ENCODE peak calls at places on chromosomes 13 and 19, in ten cellular contexts. Z is amygdala, X is lung, R is amniotic stem cell, D is GM23248, S is thyroid gland, P is tibial nerve, G is endothelial cell, W is osteocyte, N is HS-5. B is an unnamed sample.

GRCh38 chr13:23867027-23867491 is 22.1 kb downstream of the MIPEP start:
- DNase-seq in Z (no peak), X (no peak), R (no peak), D (peak; percentile 78), S (peak; percentile 54), P (no peak), G (no peak), W (no peak), N (no peak), B (no peak)

GRCh38 chr13:42066542-42066941 is 18.1 kb downstream of the DGKH start:
- DNase-seq in Z (no peak), X (no peak), R (peak; percentile 82), D (peak; percentile 90), S (no peak), P (no peak), G (no peak), W (no peak), N (peak; percentile 55), B (no peak)

GRCh38 chr19:3516675-3517207 is 10.6 kb downstream of the FZR1 start:
- DNase-seq in Z (no peak), X (no peak), R (no peak), D (no peak), S (no peak), P (no peak), G (no peak), W (no peak), N (no peak), B (no peak)

GRCh38 chr13:42478531-42479156 is 95.3 kb upstream of the TNFSF11 start:
- DNase-seq in Z (no peak), X (no peak), R (no peak), D (peak; percentile 34), S (no peak), P (no peak), G (peak; percentile 7), W (no peak), N (no peak), B (no peak)

GRCh38 chr13:34085199-34085598 is 267.2 kb downstream of the RFC3 start:
- DNase-seq in Z (no peak), X (no peak), R (no peak), D (no peak), S (no peak), P (no peak), G (no peak), W (no peak), N (no peak), B (no peak)

GRCh38 chr19:6216236-6216995 is 63.4 kb downstream of the MLLT1 start:
- DNase-seq in Z (no peak), X (no peak), R (no peak), D (no peak), S (peak; percentile 18), P (no peak), G (no peak), W (no peak), N (no peak), B (no peak)

GRCh38 chr19:31666126-31666525 is 316.9 kb upstream of the TSHZ3 start:
- DNase-seq in Z (no peak), X (no peak), R (no peak), D (no peak), S (no peak), P (no peak), G (no peak), W (no peak), N (no peak), B (no peak)

GRCh38 chr13:43245374-43245964 is 222.1 kb downstream of the DNAJC15 start:
- DNase-seq in Z (no peak), X (no peak), R (no peak), D (peak; percentile 87), S (no peak), P (no peak), G (no peak), W (no peak), N (no peak), B (no peak)

GRCh38 chr13:100176781-100177389 is 88.0 kb downstream of the PCCA start:
- DNase-seq in Z (no peak), X (no peak), R (no peak), D (peak; percentile 10), S (no peak), P (no peak), G (no peak), W (no peak), N (no peak), B (no peak)

GRCh38 chr13:110409581-110409992 is 102.5 kb downstream of the COL4A2 start:
- DNase-seq in Z (no peak), X (no peak), R (no peak), D (no peak), S (no peak), P (no peak), G (no peak), W (no peak), N (no peak), B (peak; percentile 78)

GRCh38 chr13:73740681-73741080 is 393.5 kb downstream of the KLF12 start:
- DNase-seq in Z (peak; percentile 4), X (no peak), R (no peak), D (peak; percentile 76), S (no peak), P (no peak), G (no peak), W (no peak), N (no peak), B (no peak)

GRCh38 chr13:75792526-75793187 is 156.5 kb downstream of the LMO7 start:
- DNase-seq in Z (no peak), X (no peak), R (no peak), D (no peak), S (no peak), P (no peak), G (no peak), W (no peak), N (no peak), B (no peak)

GRCh38 chr13:51632643-51633357 is 48.5 kb downstream of the WDFY2 start:
- DNase-seq in Z (peak; percentile 68), X (no peak), R (no peak), D (peak; percentile 36), S (peak; percentile 37), P (no peak), G (peak; percentile 16), W (no peak), N (no peak), B (no peak)

GRCh38 chr19:19911150-19911549 is 10.4 kb downstream of the ZNF93 start:
- DNase-seq in Z (no peak), X (no peak), R (no peak), D (peak; percentile 12), S (no peak), P (no peak), G (no peak), W (no peak), N (no peak), B (no peak)

GRCh38 chr13:35884211-35884610 is 247.0 kb downstream of the DCLK1 start:
- DNase-seq in Z (no peak), X (no peak), R (no peak), D (no peak), S (no peak), P (no peak), G (no peak), W (no peak), N (no peak), B (no peak)

GRCh38 chr13:26992951-26993490 is 178.6 kb downstream of the USP12 start:
- DNase-seq in Z (no peak), X (no peak), R (no peak), D (no peak), S (no peak), P (no peak), G (no peak), W (no peak), N (no peak), B (no peak)